ENCODE peak calls at places on chromosomes 3 and 15, in ten cellular contexts. P is RWPE1; N is RPMI8226; C is activated CD4-positive, alpha-beta memory T cell treated with anti-CD3 and anti-CD28 coated beads for 36 hours; Z is neural progenitor cell; A is dorsolateral prefrontal cortex; X is nephron progenitor cell; D is NCI-H1092; K is spleen; J is ovary. O is an unnamed sample.

GRCh38 chr3:186680869-186681268 is 15.1 kb downstream of the HRG start:
- DNase-seq in P (no peak), N (no peak), C (no peak), Z (no peak), A (no peak), X (no peak), D (no peak), K (no peak), J (no peak), O (no peak)

GRCh38 chr3:136860541-136860940 is 1.5 kb upstream of the NCK1 start:
- DNase-seq in P (no peak), N (no peak), C (no peak), Z (peak; percentile 90), A (no peak), X (peak; percentile 18), D (no peak), K (no peak), J (no peak), O (no peak)

GRCh38 chr3:123750659-123751420 is 133.3 kb downstream of the MYLK start:
- DNase-seq in P (peak; percentile 73), N (no peak), C (no peak), Z (no peak), A (no peak), X (no peak), D (no peak), K (no peak), J (no peak), O (no peak)

GRCh38 chr15:69093127-69093526 is 67.3 kb upstream of the GLCE start:
- DNase-seq in P (no peak), N (no peak), C (no peak), Z (no peak), A (no peak), X (no peak), D (no peak), K (no peak), J (no peak), O (no peak)

GRCh38 chr3:169327969-169328368 is 335.5 kb downstream of the MECOM start:
- DNase-seq in P (no peak), N (peak; percentile 57), C (no peak), Z (no peak), A (no peak), X (no peak), D (no peak), K (no peak), J (no peak), O (no peak)

GRCh38 chr3:38649500-38650247 is at the start of gene SCN5A:
- DNase-seq in P (peak; percentile 37), N (peak; percentile 57), C (peak; percentile 64), Z (peak; percentile 82), A (no peak), X (peak; percentile 75), D (no peak), K (peak; percentile 80), J (peak; percentile 40), O (peak; percentile 85)

GRCh38 chr3:161915283-161915682 is 418.7 kb downstream of the OTOL1 start:
- DNase-seq in P (no peak), N (no peak), C (no peak), Z (no peak), A (no peak), X (no peak), D (peak; percentile 31), K (no peak), J (no peak), O (no peak)

GRCh38 chr3:129855454-129856419 is 37.8 kb downstream of the TMCC1 start:
- DNase-seq in P (peak; percentile 22), N (no peak), C (no peak), Z (no peak), A (no peak), X (no peak), D (no peak), K (no peak), J (no peak), O (no peak)

GRCh38 chr3:113212155-113212844 is 943 bp downstream of the BOC start:
- DNase-seq in P (no peak), N (no peak), C (peak; percentile 14), Z (peak; percentile 46), A (peak; percentile 28), X (peak; percentile 39), D (no peak), K (no peak), J (peak; percentile 53), O (peak; percentile 48)

GRCh38 chr15:64149424-64150235 is 1.9 kb upstream of the SNX22 start:
- DNase-seq in P (no peak), N (peak; percentile 67), C (peak; percentile 53), Z (no peak), A (no peak), X (no peak), D (no peak), K (no peak), J (no peak), O (no peak)

GRCh38 chr15:100926258-100926657 is 7.1 kb downstream of the LRRK1 start:
- DNase-seq in P (no peak), N (no peak), C (no peak), Z (peak; percentile 38), A (no peak), X (no peak), D (no peak), K (no peak), J (no peak), O (peak; percentile 58)

GRCh38 chr15:61227269-61228024 is 1.7 kb downstream of the RORA start:
- DNase-seq in P (peak; percentile 62), N (no peak), C (no peak), Z (peak; percentile 55), A (peak; percentile 42), X (peak; percentile 70), D (peak; percentile 22), K (no peak), J (no peak), O (peak; percentile 28)

GRCh38 chr3:12954891-12955650 is 113.7 kb upstream of the RPL32 start:
- DNase-seq in P (peak; percentile 26), N (no peak), C (peak; percentile 28), Z (no peak), A (peak; percentile 62), X (no peak), D (peak; percentile 91), K (peak; percentile 94), J (no peak), O (peak; percentile 37)

O was measured in GM13976.